ENCODE peak calls at places on chromosomes 7 and 10, in seven cellular contexts. P is HEK293T, B is sciatic nerve, M is ELR, N is COR-L47, W is dermis blood vessel endothelial cell, Z is NCI-H69. I is an unnamed sample.
A peak's percentile ranks its signal among the peaks of the same experiment; 100 is the strongest.

GRCh38 chr7:156725982-156726381 is 85.4 kb downstream of the RNF32 start:
- DNase-seq in B (no peak), N (no peak), W (no peak), M (no peak), Z (no peak), P (no peak), I (no peak)

GRCh38 chr7:34839645-34840044 is 181.6 kb downstream of the NPSR1 start:
- DNase-seq in B (no peak), W (no peak), N (no peak), P (no peak), M (no peak), Z (no peak), I (no peak)

GRCh38 chr7:41709621-41710020 is 6.7 kb upstream of the INHBA start:
- DNase-seq in P (no peak), W (peak; percentile 33), N (no peak), B (no peak), M (peak; percentile 93), Z (peak; percentile 38), I (peak; percentile 87)

GRCh38 chr10:49751216-49751615 is 10.9 kb downstream of the OGDHL start:
- DNase-seq in W (no peak), N (no peak), Z (no peak), M (no peak), B (no peak), P (no peak), I (no peak)

GRCh38 chr10:62264702-62265436 is 3.8 kb downstream of the RTKN2 start:
- DNase-seq in W (peak; percentile 82), Z (peak; percentile 64), B (no peak), N (peak; percentile 36), M (peak; percentile 91), P (peak; percentile 49), I (peak; percentile 81)

GRCh38 chr7:94183289-94183749 is 179.2 kb upstream of the BET1 start:
- DNase-seq in M (peak; percentile 98), N (no peak), P (no peak), Z (no peak), W (peak; percentile 98), B (no peak), I (peak; percentile 99)

GRCh38 chr10:125982256-125982948 is 86.0 kb downstream of the FANK1 start:
- DNase-seq in W (peak; percentile 83), B (no peak), N (no peak), M (peak; percentile 78), P (peak; percentile 70), Z (peak; percentile 63), I (peak; percentile 78)

GRCh38 chr7:21617916-21618390 is 75.1 kb downstream of the DNAH11 start:
- DNase-seq in P (no peak), M (peak; percentile 82), Z (no peak), W (peak; percentile 65), N (no peak), B (no peak), I (no peak)

GRCh38 chr7:86937499-86937898 is 122.0 kb downstream of the ELAPOR2 start:
- DNase-seq in Z (peak; percentile 6), W (no peak), B (no peak), N (no peak), P (no peak), M (no peak), I (no peak)

GRCh38 chr10:131165092-131165491 is 146.4 kb downstream of the TCERG1L start:
- DNase-seq in W (no peak), Z (no peak), B (no peak), M (no peak), N (no peak), P (no peak), I (no peak)

GRCh38 chr10:117226813-117227451 is 14.0 kb upstream of the SLC18A2 start:
- DNase-seq in N (peak; percentile 34), M (peak; percentile 64), B (no peak), W (peak; percentile 41), P (peak; percentile 75), Z (peak; percentile 80), I (peak; percentile 42)

GRCh38 chr10:62130948-62131347 is 137.7 kb downstream of the RTKN2 start:
- DNase-seq in M (peak; percentile 95), B (no peak), N (no peak), W (peak; percentile 99), P (no peak), Z (no peak), I (peak; percentile 98)

GRCh38 chr7:150451833-150452431 is 1.5 kb downstream of the GIMAP8 start:
- DNase-seq in M (no peak), Z (no peak), W (peak; percentile 79), N (no peak), B (no peak), P (no peak), I (peak; percentile 69)

GRCh38 chr10:78953124-78954008 is 115.4 kb upstream of the ZMIZ1 start:
- DNase-seq in W (no peak), M (peak; percentile 65), N (no peak), B (no peak), P (no peak), Z (no peak), I (peak; percentile 61)

GRCh38 chr10:27526242-27526641 is 22.1 kb downstream of the RAB18 start:
- DNase-seq in W (no peak), P (no peak), Z (no peak), N (no peak), M (no peak), B (no peak), I (no peak)

GRCh38 chr10:110175406-110175805 is 32.0 kb upstream of the MXI1 start:
- DNase-seq in Z (no peak), N (no peak), M (no peak), W (no peak), P (no peak), B (no peak), I (no peak)

GRCh38 chr7:46478046-46478445 is 557.0 kb upstream of the IGFBP3 start:
- DNase-seq in P (no peak), M (peak; percentile 83), Z (no peak), N (no peak), W (no peak), B (no peak), I (no peak)

GRCh38 chr7:91240546-91240945 is 23.7 kb upstream of the FZD1 start:
- DNase-seq in P (no peak), W (no peak), N (no peak), M (no peak), B (no peak), Z (no peak), I (peak; percentile 18)

GRCh38 chr10:70668454-70668970 is 3.8 kb upstream of the ADAMTS14 start:
- DNase-seq in P (no peak), W (no peak), N (no peak), Z (no peak), B (no peak), M (peak; percentile 57), I (no peak)

GRCh38 chr7:44615793-44616192 is 9.4 kb downstream of the OGDH start:
- DNase-seq in B (no peak), M (no peak), N (no peak), Z (no peak), W (no peak), P (no peak), I (no peak)

GRCh38 chr10:13758302-13758701 is 171.5 kb downstream of the PRPF18 start:
- DNase-seq in W (peak; percentile 68), B (no peak), M (peak; percentile 33), Z (no peak), N (no peak), P (peak; percentile 20), I (peak; percentile 58)

GRCh38 chr7:3172768-3173280 is 128.2 kb upstream of the SDK1 start:
- DNase-seq in W (no peak), M (no peak), B (no peak), N (no peak), Z (peak; percentile 14), P (no peak), I (no peak)